ENCODE peak calls at places on chromosome 14, in eight cellular contexts. One of them, this sample, is unnamed.

GRCh38 chr14:35999264-35999663 is 173.1 kb downstream of the BRMS1L start:
- DNase-seq in astrocyte: no peak
- DNase-seq in K562: no peak
- DNase-seq in mammary epithelial cell: no peak
- DNase-seq in H9: no peak
- DNase-seq in mesenchymal stem cell: no peak
- DNase-seq in trophoblast cell: no peak
- DNase-seq in mesendoderm: no peak
- DNase-seq in this sample: no peak

GRCh38 chr14:100822921-100823320 is 3.0 kb upstream of the MEG3 start:
- DNase-seq in mammary epithelial cell: no peak
- DNase-seq in astrocyte: no peak
- DNase-seq in H9: no peak
- DNase-seq in mesendoderm: no peak
- DNase-seq in trophoblast cell: no peak
- DNase-seq in mesenchymal stem cell: peak
- DNase-seq in K562: no peak
- DNase-seq in this sample: no peak

GRCh38 chr14:74290415-74290814 is 12.3 kb downstream of the ABCD4 start:
- DNase-seq in K562: peak
- DNase-seq in H9: no peak
- DNase-seq in mesendoderm: peak
- DNase-seq in mammary epithelial cell: no peak
- DNase-seq in astrocyte: no peak
- DNase-seq in trophoblast cell: no peak
- DNase-seq in mesenchymal stem cell: peak
- DNase-seq in this sample: peak

GRCh38 chr14:58133739-58134138 is 18.3 kb downstream of the ARMH4 start:
- DNase-seq in mesendoderm: peak
- DNase-seq in H9: no peak
- DNase-seq in mesenchymal stem cell: peak
- DNase-seq in K562: no peak
- DNase-seq in astrocyte: peak
- DNase-seq in trophoblast cell: peak
- DNase-seq in mammary epithelial cell: peak
- DNase-seq in this sample: no peak

GRCh38 chr14:22472935-22473854 is 115.8 kb downstream of the DAD1 start:
- DNase-seq in astrocyte: no peak
- DNase-seq in trophoblast cell: peak
- DNase-seq in mammary epithelial cell: peak
- DNase-seq in K562: peak
- DNase-seq in mesenchymal stem cell: peak
- DNase-seq in H9: peak
- DNase-seq in mesendoderm: peak
- DNase-seq in this sample: peak

GRCh38 chr14:57086271-57087162 is 182.2 kb downstream of the EXOC5 start:
- DNase-seq in K562: no peak
- DNase-seq in mesenchymal stem cell: no peak
- DNase-seq in astrocyte: no peak
- DNase-seq in mesendoderm: no peak
- DNase-seq in mammary epithelial cell: no peak
- DNase-seq in trophoblast cell: no peak
- DNase-seq in H9: no peak
- DNase-seq in this sample: no peak

GRCh38 chr14:84323963-84324362 is 1206.0 kb upstream of the FLRT2 start:
- DNase-seq in mammary epithelial cell: no peak
- DNase-seq in astrocyte: peak
- DNase-seq in mesenchymal stem cell: no peak
- DNase-seq in H9: no peak
- DNase-seq in mesendoderm: no peak
- DNase-seq in K562: no peak
- DNase-seq in trophoblast cell: no peak
- DNase-seq in this sample: no peak

GRCh38 chr14:79724934-79725717 is 486.2 kb downstream of the DIO2 start:
- DNase-seq in astrocyte: no peak
- DNase-seq in mesendoderm: no peak
- DNase-seq in H9: no peak
- DNase-seq in mesenchymal stem cell: no peak
- DNase-seq in mammary epithelial cell: no peak
- DNase-seq in K562: no peak
- DNase-seq in trophoblast cell: no peak
- DNase-seq in this sample: no peak

GRCh38 chr14:55198749-55199148 is 7.4 kb upstream of the DLGAP5 start:
- DNase-seq in mesenchymal stem cell: no peak
- DNase-seq in H9: no peak
- DNase-seq in mesendoderm: no peak
- DNase-seq in astrocyte: no peak
- DNase-seq in trophoblast cell: no peak
- DNase-seq in mammary epithelial cell: no peak
- DNase-seq in K562: no peak
- DNase-seq in this sample: no peak

GRCh38 chr14:80475074-80475473 is 263.8 kb upstream of the DIO2 start:
- DNase-seq in mesenchymal stem cell: peak
- DNase-seq in mesendoderm: no peak
- DNase-seq in astrocyte: peak
- DNase-seq in K562: no peak
- DNase-seq in H9: no peak
- DNase-seq in mammary epithelial cell: peak
- DNase-seq in trophoblast cell: no peak
- DNase-seq in this sample: no peak

GRCh38 chr14:92456215-92457017 is 57.2 kb upstream of the RIN3 start:
- DNase-seq in mammary epithelial cell: peak
- DNase-seq in astrocyte: peak
- DNase-seq in H9: peak
- DNase-seq in mesenchymal stem cell: peak
- DNase-seq in K562: peak
- DNase-seq in mesendoderm: peak
- DNase-seq in trophoblast cell: peak
- DNase-seq in this sample: peak

GRCh38 chr14:68160779-68161546 is 341.4 kb downstream of the RAD51B start:
- DNase-seq in K562: no peak
- DNase-seq in mesenchymal stem cell: no peak
- DNase-seq in mesendoderm: no peak
- DNase-seq in astrocyte: no peak
- DNase-seq in mammary epithelial cell: no peak
- DNase-seq in trophoblast cell: no peak
- DNase-seq in H9: no peak
- DNase-seq in this sample: no peak

GRCh38 chr14:86388216-86388615 is 858.3 kb downstream of the FLRT2 start:
- DNase-seq in K562: no peak
- DNase-seq in mammary epithelial cell: no peak
- DNase-seq in mesendoderm: no peak
- DNase-seq in mesenchymal stem cell: no peak
- DNase-seq in H9: no peak
- DNase-seq in trophoblast cell: no peak
- DNase-seq in astrocyte: no peak
- DNase-seq in this sample: no peak

GRCh38 chr14:28785096-28785952 is 18.7 kb downstream of the FOXG1 start:
- DNase-seq in trophoblast cell: no peak
- DNase-seq in astrocyte: no peak
- DNase-seq in mesenchymal stem cell: no peak
- DNase-seq in K562: no peak
- DNase-seq in H9: peak
- DNase-seq in mesendoderm: peak
- DNase-seq in mammary epithelial cell: no peak
- DNase-seq in this sample: peak

GRCh38 chr14:54637829-54638446 is 71.0 kb downstream of the SAMD4A start:
- DNase-seq in astrocyte: peak
- DNase-seq in trophoblast cell: no peak
- DNase-seq in mesendoderm: no peak
- DNase-seq in K562: no peak
- DNase-seq in mammary epithelial cell: no peak
- DNase-seq in mesenchymal stem cell: peak
- DNase-seq in H9: no peak
- DNase-seq in this sample: no peak

GRCh38 chr14:104977008-104977680 is 1.0 kb downstream of the AHNAK2 start:
- DNase-seq in trophoblast cell: no peak
- DNase-seq in mesendoderm: no peak
- DNase-seq in mesenchymal stem cell: no peak
- DNase-seq in H9: no peak
- DNase-seq in K562: no peak
- DNase-seq in mammary epithelial cell: peak
- DNase-seq in astrocyte: no peak
- DNase-seq in this sample: no peak

GRCh38 chr14:104976198-104977007 is 1.8 kb downstream of the AHNAK2 start:
- DNase-seq in trophoblast cell: peak
- DNase-seq in mammary epithelial cell: peak
- DNase-seq in astrocyte: peak
- DNase-seq in mesenchymal stem cell: peak
- DNase-seq in mesendoderm: peak
- DNase-seq in H9: peak
- DNase-seq in K562: peak
- DNase-seq in this sample: peak

GRCh38 chr14:104974665-104975390 is 3.3 kb downstream of the AHNAK2 start:
- DNase-seq in mesenchymal stem cell: no peak
- DNase-seq in H9: no peak
- DNase-seq in K562: no peak
- DNase-seq in mesendoderm: no peak
- DNase-seq in mammary epithelial cell: no peak
- DNase-seq in astrocyte: no peak
- DNase-seq in trophoblast cell: no peak
- DNase-seq in this sample: peak

GRCh38 chr14:104974146-104974541 is 4.0 kb downstream of the AHNAK2 start:
- DNase-seq in trophoblast cell: no peak
- DNase-seq in astrocyte: no peak
- DNase-seq in H9: no peak
- DNase-seq in mammary epithelial cell: peak
- DNase-seq in mesenchymal stem cell: no peak
- DNase-seq in mesendoderm: no peak
- DNase-seq in K562: no peak
- DNase-seq in this sample: peak

DNA sequence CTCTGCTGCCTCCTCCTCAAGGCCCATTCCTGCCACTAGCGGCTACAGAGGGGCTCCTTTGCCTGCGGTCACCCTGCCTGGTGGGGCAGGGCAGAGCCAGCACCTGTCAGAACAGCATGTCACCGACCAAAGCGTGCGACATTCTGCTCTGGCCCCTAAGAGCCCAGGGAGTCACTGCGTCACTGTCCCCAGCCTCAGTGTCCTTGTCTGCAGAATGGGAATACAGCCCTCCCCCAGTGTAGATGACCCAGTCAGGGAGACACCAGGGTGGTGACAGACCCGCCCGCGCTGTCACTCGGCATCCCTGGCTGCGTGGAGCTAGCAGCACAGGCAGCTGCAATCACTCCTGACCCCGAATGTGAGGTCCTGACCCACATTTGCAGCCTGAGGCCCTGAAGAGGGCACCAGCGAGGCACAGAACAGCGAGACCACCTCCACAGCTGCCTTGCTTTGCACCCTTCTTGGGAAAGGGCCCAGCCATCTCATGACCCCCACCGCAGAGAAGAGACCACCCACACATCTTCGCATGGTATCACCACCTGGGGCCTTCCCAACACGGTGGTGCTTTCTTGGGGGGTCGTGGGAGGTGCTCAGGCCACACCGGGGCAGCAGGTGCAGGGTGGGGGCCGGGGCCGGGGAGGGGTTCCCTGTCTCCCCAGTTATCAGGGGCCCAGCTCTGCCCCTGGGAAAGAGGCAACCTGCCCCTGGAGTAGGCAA is 2.5 kb downstream of the AHNAK2 start:
- DNase-seq in K562: no peak
- DNase-seq in mammary epithelial cell: no peak
- DNase-seq in H9: peak
- DNase-seq in mesendoderm: peak
- DNase-seq in trophoblast cell: no peak
- DNase-seq in mesenchymal stem cell: no peak
- DNase-seq in astrocyte: no peak
- DNase-seq in this sample: peak
- H3K27ac ChIP-seq in K562: no peak
- H3K27ac ChIP-seq in mammary epithelial cell: no peak
- H3K27ac ChIP-seq in H9: no peak
- H3K27ac ChIP-seq in mesendoderm: no peak
- H3K27ac ChIP-seq in trophoblast cell: no peak
- H3K27ac ChIP-seq in mesenchymal stem cell: no peak
- H3K27ac ChIP-seq in astrocyte: no peak
- H3K27ac ChIP-seq in this sample: no peak

DNA sequence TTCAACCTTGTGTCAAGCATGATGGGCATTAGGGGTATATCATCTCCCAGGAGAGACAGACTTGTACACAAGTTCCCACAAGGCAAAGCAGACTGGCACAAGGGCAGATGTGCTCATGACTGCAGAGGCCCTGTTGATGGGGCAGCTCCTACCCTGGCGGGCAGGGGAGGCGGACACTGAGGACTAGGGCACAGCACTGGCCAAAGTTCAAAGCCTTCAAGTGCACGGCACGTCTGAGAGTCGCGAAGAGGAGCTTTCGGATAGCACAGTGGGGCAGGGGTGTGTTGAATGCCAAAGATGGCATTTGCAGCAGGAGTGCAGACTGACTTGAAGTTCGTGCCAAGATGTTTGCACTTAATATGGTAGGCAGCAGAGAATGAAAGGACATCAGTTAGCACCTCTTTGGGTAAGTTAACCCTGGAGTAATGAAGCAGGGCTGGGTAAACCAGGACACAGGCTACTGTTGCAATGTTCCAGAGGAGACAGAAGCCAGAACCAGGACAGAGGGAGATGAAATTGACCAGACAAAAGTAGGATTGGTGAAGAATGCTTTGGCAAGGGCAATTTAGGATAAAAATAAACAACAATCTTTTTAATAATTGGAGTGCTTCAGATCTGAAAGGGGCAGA is 6.7 kb upstream of the EML1 start:
- DNase-seq in K562: no peak
- DNase-seq in mesenchymal stem cell: no peak
- DNase-seq in mammary epithelial cell: no peak
- DNase-seq in astrocyte: no peak
- DNase-seq in H9: no peak
- DNase-seq in mesendoderm: no peak
- DNase-seq in trophoblast cell: no peak
- DNase-seq in this sample: no peak
- H3K9ac ChIP-seq in K562: no peak
- H3K9ac ChIP-seq in mesenchymal stem cell: no peak
- H3K9ac ChIP-seq in mammary epithelial cell: no peak
- H3K9ac ChIP-seq in astrocyte: no peak
- H3K9ac ChIP-seq in H9: no peak
- H3K9ac ChIP-seq in mesendoderm: no peak
- H3K9ac ChIP-seq in trophoblast cell: no peak
- H3K9ac ChIP-seq in this sample: no peak

DNA sequence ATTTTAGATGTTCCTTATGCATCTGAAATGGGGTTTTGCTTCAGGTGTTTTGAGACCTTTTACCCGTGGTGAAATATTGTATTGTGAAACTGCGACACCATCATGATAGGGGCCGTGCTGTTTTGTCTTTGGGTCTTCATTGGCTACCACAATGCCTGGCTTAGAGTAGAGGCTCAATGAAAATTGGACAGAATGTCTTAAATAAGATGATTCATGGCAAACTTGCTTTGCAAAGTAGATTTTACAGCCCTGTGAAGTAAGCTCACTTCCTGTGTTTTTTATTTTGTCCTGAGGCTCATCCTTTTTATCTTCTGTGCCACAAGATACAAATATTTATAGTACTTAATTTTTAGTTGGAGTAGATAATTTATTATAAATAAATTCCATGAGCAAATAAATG is 111.3 kb upstream of the FRMD6 start:
- DNase-seq in mammary epithelial cell: peak
- DNase-seq in trophoblast cell: peak
- DNase-seq in mesendoderm: no peak
- DNase-seq in K562: no peak
- DNase-seq in astrocyte: no peak
- DNase-seq in H9: no peak
- DNase-seq in mesenchymal stem cell: peak
- DNase-seq in this sample: no peak
- H3K27ac ChIP-seq in mammary epithelial cell: peak
- H3K27ac ChIP-seq in trophoblast cell: peak
- H3K27ac ChIP-seq in mesendoderm: no peak
- H3K27ac ChIP-seq in K562: no peak
- H3K27ac ChIP-seq in astrocyte: peak
- H3K27ac ChIP-seq in H9: no peak
- H3K27ac ChIP-seq in mesenchymal stem cell: peak
- H3K27ac ChIP-seq in this sample: no peak

GRCh38 chr14:95067526-95067925 is 89.8 kb downstream of the DICER1 start:
- DNase-seq in H9: no peak
- DNase-seq in mammary epithelial cell: no peak
- DNase-seq in mesenchymal stem cell: no peak
- DNase-seq in astrocyte: no peak
- DNase-seq in K562: no peak
- DNase-seq in mesendoderm: no peak
- DNase-seq in trophoblast cell: no peak
- DNase-seq in this sample: no peak
- H3K9ac ChIP-seq in H9: no peak
- H3K9ac ChIP-seq in mammary epithelial cell: no peak
- H3K9ac ChIP-seq in mesenchymal stem cell: no peak
- H3K9ac ChIP-seq in astrocyte: no peak
- H3K9ac ChIP-seq in K562: no peak
- H3K9ac ChIP-seq in mesendoderm: no peak
- H3K9ac ChIP-seq in trophoblast cell: no peak
- H3K9ac ChIP-seq in this sample: no peak